ENCODE peak calls at places on chromosomes 1 and 21, in five cellular contexts. Z is colonic mucosa; O is activated CD8-positive, alpha-beta memory T cell treated with anti-CD3 and anti-CD28 coated beads for 48 hours; C is bronchial epithelial cell; W is HEK293T. P is an unnamed sample.
A peak's percentile ranks its signal among the peaks of the same experiment; 100 is the strongest.

GRCh38 chr1:208201241-208201640 is 42.9 kb downstream of the PLXNA2 start:
- DNase-seq in Z (peak; percentile 86), O (no peak), C (peak; percentile 78), W (no peak), P (no peak)

GRCh38 chr1:207672525-207673130 is 27.7 kb downstream of the CR1L start:
- DNase-seq in Z (peak; percentile 22), O (no peak), C (peak; percentile 69), W (peak; percentile 40), P (no peak)

GRCh38 chr1:245648749-245649517 is 494.1 kb downstream of the KIF26B start:
- DNase-seq in Z (no peak), O (no peak), C (no peak), W (no peak), P (peak; percentile 12)

GRCh38 chr1:16625497-16626408 is 12.4 kb upstream of the NBPF1 start:
- DNase-seq in Z (no peak), O (no peak), C (no peak), W (no peak), P (no peak)

GRCh38 chr1:227351443-227351842 is 33.2 kb upstream of the CDC42BPA start:
- DNase-seq in Z (no peak), O (no peak), C (peak; percentile 64), W (no peak), P (no peak)

GRCh38 chr21:44281801-44282200 is 3.9 kb upstream of the AIRE start:
- DNase-seq in Z (no peak), O (no peak), C (no peak), W (no peak), P (no peak)

GRCh38 chr1:51760872-51761271 is 117.7 kb downstream of the NRDC start:
- DNase-seq in Z (no peak), O (no peak), C (peak; percentile 55), W (no peak), P (no peak)

GRCh38 chr1:24391882-24392603 is 21.5 kb downstream of the STPG1 start:
- DNase-seq in Z (peak; percentile 77), O (no peak), C (peak; percentile 59), W (peak; percentile 75), P (peak; percentile 81)

GRCh38 chr1:195604287-195604686 is 1004.0 kb downstream of the KCNT2 start:
- DNase-seq in Z (no peak), O (no peak), C (peak; percentile 35), W (no peak), P (no peak)

GRCh38 chr1:153616144-153616884 is at the start of gene S100A14:
- DNase-seq in Z (peak; percentile 94), O (no peak), C (peak; percentile 86), W (no peak), P (no peak)

GRCh38 chr1:59290173-59290954 is 6.5 kb upstream of the FGGY start:
- DNase-seq in Z (peak; percentile 41), O (no peak), C (peak; percentile 83), W (peak; percentile 73), P (no peak)

GRCh38 chr1:1235016-1235744 is 3.1 kb downstream of the B3GALT6 start:
- DNase-seq in Z (no peak), O (no peak), C (no peak), W (no peak), P (no peak)